ENCODE peak calls at places on chromosomes 13 and 19, in seven cellular contexts. One of them, this sample, is unnamed.

GRCh38 chr13:38641164-38641948 is 45.5 kb upstream of the FREM2 start:
- DNase-seq in fibroblast of the aortic adventitia: no peak
- DNase-seq in germinal center: no peak
- DNase-seq in HL-60: no peak
- DNase-seq in C1 segment of cervical spinal cord: no peak
- DNase-seq in Caco-2: no peak
- DNase-seq in neural crest cell: no peak
- DNase-seq in this sample: no peak

GRCh38 chr19:31418055-31418454 is 68.8 kb upstream of the TSHZ3 start:
- DNase-seq in fibroblast of the aortic adventitia: no peak
- DNase-seq in germinal center: no peak
- DNase-seq in HL-60: no peak
- DNase-seq in C1 segment of cervical spinal cord: no peak
- DNase-seq in Caco-2: no peak
- DNase-seq in neural crest cell: no peak
- DNase-seq in this sample: no peak

GRCh38 chr13:21913010-21913409 is 242.1 kb downstream of the FGF9 start:
- DNase-seq in fibroblast of the aortic adventitia: no peak
- DNase-seq in germinal center: no peak
- DNase-seq in HL-60: no peak
- DNase-seq in C1 segment of cervical spinal cord: no peak
- DNase-seq in Caco-2: no peak
- DNase-seq in neural crest cell: no peak
- DNase-seq in this sample: no peak

GRCh38 chr13:53201454-53202225 is 173.0 kb downstream of the OLFM4 start:
- DNase-seq in fibroblast of the aortic adventitia: no peak
- DNase-seq in germinal center: no peak
- DNase-seq in HL-60: no peak
- DNase-seq in C1 segment of cervical spinal cord: no peak
- DNase-seq in Caco-2: no peak
- DNase-seq in neural crest cell: peak; percentile 44
- DNase-seq in this sample: no peak

GRCh38 chr19:58346961-58347929 is 6.0 kb downstream of the A1BG start:
- DNase-seq in fibroblast of the aortic adventitia: peak; percentile 54
- DNase-seq in germinal center: peak; percentile 90
- DNase-seq in HL-60: peak; percentile 52
- DNase-seq in C1 segment of cervical spinal cord: peak; percentile 50
- DNase-seq in Caco-2: no peak
- DNase-seq in neural crest cell: peak; percentile 63
- DNase-seq in this sample: peak; percentile 66

GRCh38 chr13:99051768-99052455 is 74.0 kb upstream of the DOCK9 start:
- DNase-seq in fibroblast of the aortic adventitia: no peak
- DNase-seq in germinal center: no peak
- DNase-seq in HL-60: no peak
- DNase-seq in C1 segment of cervical spinal cord: no peak
- DNase-seq in Caco-2: no peak
- DNase-seq in neural crest cell: no peak
- DNase-seq in this sample: no peak

GRCh38 chr19:3189702-3190469 is 4.2 kb downstream of the NCLN start:
- DNase-seq in fibroblast of the aortic adventitia: no peak
- DNase-seq in germinal center: no peak
- DNase-seq in HL-60: peak; percentile 42
- DNase-seq in C1 segment of cervical spinal cord: no peak
- DNase-seq in Caco-2: no peak
- DNase-seq in neural crest cell: no peak
- DNase-seq in this sample: no peak

GRCh38 chr19:21483589-21484170 is 21.7 kb upstream of the ZNF429 start:
- DNase-seq in fibroblast of the aortic adventitia: peak; percentile 1
- DNase-seq in germinal center: peak; percentile 37
- DNase-seq in HL-60: peak; percentile 65
- DNase-seq in C1 segment of cervical spinal cord: no peak
- DNase-seq in Caco-2: no peak
- DNase-seq in neural crest cell: peak; percentile 20
- DNase-seq in this sample: no peak

GRCh38 chr19:6242677-6243076 is 37.1 kb downstream of the MLLT1 start:
- DNase-seq in fibroblast of the aortic adventitia: no peak
- DNase-seq in germinal center: no peak
- DNase-seq in HL-60: no peak
- DNase-seq in C1 segment of cervical spinal cord: no peak
- DNase-seq in Caco-2: no peak
- DNase-seq in neural crest cell: no peak
- DNase-seq in this sample: peak; percentile 28

GRCh38 chr13:101916758-101917474 is 464.4 kb downstream of the ITGBL1 start:
- DNase-seq in fibroblast of the aortic adventitia: no peak
- DNase-seq in germinal center: no peak
- DNase-seq in HL-60: no peak
- DNase-seq in C1 segment of cervical spinal cord: no peak
- DNase-seq in Caco-2: no peak
- DNase-seq in neural crest cell: peak; percentile 8
- DNase-seq in this sample: no peak

This sample was measured in cerebellar nuclear complex.